ENCODE peak calls at places on chromosomes 2 and 18, in seven cellular contexts. Z is ovary; J is heart left ventricle; I is neural crest cell; K is OCI-LY7; C is WTC11; T is CD4-positive, alpha-beta T cell. G is an unnamed sample.

GRCh38 chr2:33477473-33478468 is 1.3 kb downstream of the RASGRP3 start:
- DNase-seq in Z (no peak), K (peak), I (no peak), J (peak), T (no peak), C (no peak), G (no peak)

GRCh38 chr2:143515318-143515717 is 386.1 kb downstream of the ARHGAP15 start:
- DNase-seq in K (no peak), C (no peak), T (no peak), J (no peak), Z (no peak), I (no peak), G (no peak)

GRCh38 chr2:207241198-207241597 is 75.5 kb upstream of the KLF7 start:
- DNase-seq in T (no peak), J (no peak), K (no peak), Z (no peak), C (no peak), I (no peak), G (no peak)

GRCh38 chr18:64037812-64038414 is 68.0 kb downstream of the SERPINB8 start:
- DNase-seq in T (no peak), C (no peak), I (no peak), K (peak), Z (no peak), J (no peak), G (no peak)

GRCh38 chr2:241951920-241952319 is 82.4 kb downstream of the RTP5 start:
- DNase-seq in T (no peak), C (no peak), J (no peak), K (no peak), I (no peak), Z (no peak), G (no peak)

GRCh38 chr2:127811397-127811860 is 458 bp upstream of the WDR33 start:
- DNase-seq in K (no peak), J (no peak), I (no peak), C (no peak), T (no peak), Z (no peak), G (no peak)

GRCh38 chr18:10113156-10114022 is 199.6 kb downstream of the VAPA start:
- DNase-seq in T (no peak), C (no peak), I (no peak), Z (no peak), J (no peak), K (no peak), G (no peak)

GRCh38 chr2:176461686-176462376 is 192.6 kb downstream of the MTX2 start:
- DNase-seq in I (no peak), T (no peak), C (no peak), Z (no peak), J (no peak), K (no peak), G (no peak)

GRCh38 chr18:62420513-62421209 is 95.6 kb downstream of the TNFRSF11A start:
- DNase-seq in K (no peak), Z (no peak), I (no peak), T (peak), J (no peak), C (no peak), G (no peak)

GRCh38 chr2:153287109-153287801 is 191.3 kb downstream of the RPRM start:
- DNase-seq in T (no peak), I (peak), J (no peak), C (peak), Z (no peak), K (peak), G (no peak)
- TF ChIP-seq CTCF in T (no peak), I (peak), J (no peak), C (peak), Z (no peak), K (peak), G (no peak)

DNA sequence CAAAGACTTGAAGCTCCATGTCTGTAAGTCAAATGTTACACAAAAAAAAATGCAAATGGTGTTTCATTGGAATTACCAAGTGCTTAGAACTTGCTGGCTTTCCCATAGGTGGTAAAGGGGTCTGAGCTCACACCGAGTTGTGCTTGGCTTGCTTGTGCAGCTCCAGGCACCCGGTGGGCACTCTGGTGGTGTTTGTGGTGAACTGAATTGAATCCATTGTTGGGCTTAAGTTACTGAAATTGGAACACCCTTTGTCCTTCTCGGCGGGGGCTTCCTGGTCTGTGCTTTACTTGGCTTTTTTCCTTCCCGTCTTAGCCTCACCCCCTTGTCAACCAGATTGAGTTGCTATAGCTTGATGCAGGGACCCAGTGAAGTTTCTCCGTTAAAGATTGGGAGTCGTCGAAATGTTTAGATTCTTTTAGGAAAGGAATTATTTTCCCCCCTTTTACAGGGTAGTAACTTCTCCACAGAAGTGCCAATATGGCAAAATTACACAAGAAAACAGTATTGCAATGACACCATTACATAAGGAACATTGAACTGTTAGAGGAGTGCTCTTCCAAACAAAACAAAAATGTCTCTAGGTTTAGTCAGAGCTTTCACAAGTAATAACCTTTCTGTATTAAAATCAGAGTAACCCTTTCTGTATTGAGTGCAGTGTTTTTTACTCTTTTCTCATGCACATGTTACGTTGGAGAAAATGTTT is 97.9 kb upstream of the IL1R2 start:
- DNase-seq in J (no peak), T (no peak), C (peak), I (no peak), Z (no peak), K (no peak), G (no peak)
- TF ChIP-seq CTCF in J (no peak), T (no peak), C (no peak), I (no peak), Z (no peak), K (no peak), G (no peak)

DNA sequence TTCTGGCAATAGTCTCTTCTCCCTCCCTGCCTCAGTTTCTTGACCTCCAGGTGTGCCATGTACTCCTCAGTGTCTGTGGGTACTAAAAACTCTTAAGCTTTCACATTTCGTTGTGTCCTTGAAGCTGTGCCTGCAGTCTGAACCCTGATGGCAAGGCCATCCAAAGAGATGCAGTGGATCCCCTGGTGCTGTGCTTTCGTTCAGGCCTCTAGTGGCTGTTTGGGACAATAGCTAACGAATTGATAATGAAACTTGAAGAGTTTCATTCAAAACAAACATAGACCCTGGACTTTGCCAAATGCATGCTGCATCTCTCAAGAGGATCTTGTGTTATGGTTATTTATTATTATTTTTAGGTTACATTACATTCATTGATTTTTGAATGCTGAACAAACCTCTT is 523.1 kb upstream of the FSIP2 start:
- DNase-seq in T (no peak), C (peak), K (peak), I (no peak), Z (no peak), J (no peak), G (no peak)
- TF ChIP-seq CTCF in T (no peak), C (no peak), K (peak), I (no peak), Z (no peak), J (no peak), G (no peak)

DNA sequence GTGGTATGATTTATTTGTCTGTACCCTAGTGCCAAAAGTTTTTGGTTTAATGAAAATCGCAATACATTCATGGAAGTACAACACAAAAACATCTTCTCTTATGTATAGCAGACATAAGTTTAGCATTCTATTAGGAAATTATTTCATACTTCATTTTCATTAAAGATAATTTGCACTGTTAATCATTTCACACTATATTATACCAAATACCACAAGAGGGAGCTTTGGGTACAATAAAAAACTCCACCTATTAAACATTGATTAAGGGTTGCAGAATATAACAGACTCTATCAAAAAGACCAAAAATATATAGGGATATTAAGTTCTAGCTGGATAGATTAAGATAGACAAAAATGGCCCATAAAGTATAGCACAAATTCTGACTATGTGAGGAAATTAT is 79.0 kb downstream of the SLC66A3 start:
- DNase-seq in C (no peak), K (peak), J (no peak), Z (no peak), I (no peak), T (no peak), G (no peak)
- TF ChIP-seq CTCF in C (no peak), K (peak), J (peak), Z (peak), I (peak), T (peak), G (peak)

GRCh38 chr2:185979546-185980071 is 241.0 kb downstream of the FSIP2 start:
- DNase-seq in K (no peak), I (no peak), T (no peak), C (peak), J (no peak), Z (no peak), G (no peak)
- TF ChIP-seq CTCF in K (no peak), I (peak), T (no peak), C (no peak), J (no peak), Z (no peak), G (no peak)